ENCODE peak calls at places on chromosomes 13 and 19, in five cellular contexts. One of them, this sample, is unnamed.

GRCh38 chr19:4556574-4557185 is 2.8 kb downstream of the SEMA6B start:
- DNase-seq in foreskin fibroblast: no peak
- DNase-seq in IMR-90: no peak
- DNase-seq in heart right ventricle: no peak
- DNase-seq in body of pancreas: no peak
- DNase-seq in this sample: no peak

GRCh38 chr13:49655906-49656305 is 27.6 kb downstream of the ARL11 start:
- DNase-seq in foreskin fibroblast: no peak
- DNase-seq in IMR-90: peak
- DNase-seq in heart right ventricle: no peak
- DNase-seq in body of pancreas: no peak
- DNase-seq in this sample: no peak

GRCh38 chr19:4396949-4397783 is 3.2 kb downstream of the SH3GL1 start:
- DNase-seq in foreskin fibroblast: no peak
- DNase-seq in IMR-90: no peak
- DNase-seq in heart right ventricle: no peak
- DNase-seq in body of pancreas: no peak
- DNase-seq in this sample: no peak

GRCh38 chr19:38049105-38049649 is 142.2 kb downstream of the SIPA1L3 start:
- DNase-seq in foreskin fibroblast: peak
- DNase-seq in IMR-90: no peak
- DNase-seq in heart right ventricle: no peak
- DNase-seq in body of pancreas: no peak
- DNase-seq in this sample: no peak

GRCh38 chr19:574658-575526 is 2.5 kb downstream of the BSG start:
- DNase-seq in foreskin fibroblast: peak
- DNase-seq in IMR-90: peak
- DNase-seq in heart right ventricle: peak
- DNase-seq in body of pancreas: peak
- DNase-seq in this sample: no peak

GRCh38 chr13:105552078-105552477 is 983.4 kb downstream of the EFNB2 start:
- DNase-seq in foreskin fibroblast: no peak
- DNase-seq in IMR-90: no peak
- DNase-seq in heart right ventricle: no peak
- DNase-seq in body of pancreas: no peak
- DNase-seq in this sample: no peak

GRCh38 chr13:74128171-74128767 is 5.9 kb downstream of the KLF12 start:
- DNase-seq in foreskin fibroblast: peak
- DNase-seq in IMR-90: peak
- DNase-seq in heart right ventricle: no peak
- DNase-seq in body of pancreas: no peak
- DNase-seq in this sample: no peak

GRCh38 chr13:84400711-84401110 is 518.4 kb upstream of the SLITRK1 start:
- DNase-seq in foreskin fibroblast: peak
- DNase-seq in IMR-90: peak
- DNase-seq in heart right ventricle: no peak
- DNase-seq in body of pancreas: no peak
- DNase-seq in this sample: peak

GRCh38 chr13:22662771-22663170 is 518.0 kb upstream of the SGCG start:
- DNase-seq in foreskin fibroblast: no peak
- DNase-seq in IMR-90: no peak
- DNase-seq in heart right ventricle: no peak
- DNase-seq in body of pancreas: no peak
- DNase-seq in this sample: no peak

GRCh38 chr19:47176627-47177090 is 46.0 kb downstream of the SAE1 start:
- DNase-seq in foreskin fibroblast: peak
- DNase-seq in IMR-90: peak
- DNase-seq in heart right ventricle: peak
- DNase-seq in body of pancreas: no peak
- DNase-seq in this sample: no peak

GRCh38 chr19:15137777-15138176 is 30.6 kb downstream of the SYDE1 start:
- DNase-seq in foreskin fibroblast: peak
- DNase-seq in IMR-90: peak
- DNase-seq in heart right ventricle: no peak
- DNase-seq in body of pancreas: no peak
- DNase-seq in this sample: no peak

GRCh38 chr19:34308381-34309367 is 54.3 kb downstream of the GARRE1 start:
- DNase-seq in foreskin fibroblast: no peak
- DNase-seq in IMR-90: no peak
- DNase-seq in heart right ventricle: no peak
- DNase-seq in body of pancreas: no peak
- DNase-seq in this sample: no peak

GRCh38 chr13:44230736-44231135 is 142.9 kb upstream of the SERP2 start:
- DNase-seq in foreskin fibroblast: no peak
- DNase-seq in IMR-90: no peak
- DNase-seq in heart right ventricle: no peak
- DNase-seq in body of pancreas: no peak
- DNase-seq in this sample: no peak

GRCh38 chr13:99422556-99423220 is 78.6 kb upstream of the TM9SF2 start:
- DNase-seq in foreskin fibroblast: no peak
- DNase-seq in IMR-90: no peak
- DNase-seq in heart right ventricle: no peak
- DNase-seq in body of pancreas: no peak
- DNase-seq in this sample: no peak

GRCh38 chr13:100388923-100389322 is 199.7 kb downstream of the GGACT start:
- DNase-seq in foreskin fibroblast: no peak
- DNase-seq in IMR-90: no peak
- DNase-seq in heart right ventricle: no peak
- DNase-seq in body of pancreas: no peak
- DNase-seq in this sample: no peak

GRCh38 chr19:16069813-16070365 is 6.4 kb upstream of the TPM4 start:
- DNase-seq in foreskin fibroblast: no peak
- DNase-seq in IMR-90: no peak
- DNase-seq in heart right ventricle: no peak
- DNase-seq in body of pancreas: no peak
- DNase-seq in this sample: no peak

GRCh38 chr13:90502143-90502542 is 845.3 kb upstream of the MIR17HG start:
- DNase-seq in foreskin fibroblast: no peak
- DNase-seq in IMR-90: no peak
- DNase-seq in heart right ventricle: peak
- DNase-seq in body of pancreas: no peak
- DNase-seq in this sample: no peak

DNA sequence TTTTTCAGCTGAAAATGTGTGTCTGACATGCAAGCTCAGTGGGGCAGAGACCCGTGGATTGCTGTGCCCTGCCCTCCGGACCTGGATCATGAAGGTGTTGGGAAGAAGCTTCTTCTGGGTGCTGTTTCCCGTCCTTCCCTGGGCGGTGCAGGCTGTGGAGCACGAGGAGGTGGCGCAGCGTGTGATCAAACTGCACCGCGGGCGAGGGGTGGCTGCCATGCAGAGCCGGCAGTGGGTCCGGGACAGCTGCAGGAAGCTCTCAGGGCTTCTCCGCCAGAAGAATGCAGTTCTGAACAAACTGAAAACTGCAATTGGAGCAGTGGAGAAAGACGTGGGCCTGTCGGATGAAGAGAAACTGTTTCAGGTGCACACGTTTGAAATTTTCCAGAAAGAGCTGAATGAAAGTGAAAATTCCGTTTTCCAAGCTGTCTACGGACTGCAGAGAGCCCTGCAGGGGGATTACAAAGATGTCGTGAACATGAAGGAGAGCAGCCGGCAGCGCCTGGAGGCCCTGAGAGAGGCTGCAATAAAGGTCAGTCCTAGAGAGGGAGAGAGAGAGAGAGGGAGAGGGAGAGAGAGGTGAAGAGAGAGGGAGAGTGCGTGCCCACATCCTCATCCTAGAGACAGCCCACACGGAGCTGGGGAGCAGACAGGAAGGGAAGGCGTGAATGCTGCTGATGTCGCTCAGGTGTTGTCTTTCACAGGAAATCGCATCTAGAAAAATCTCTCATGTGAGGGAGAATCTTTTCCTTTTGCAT is 5.2 kb upstream of the DCUN1D2 start:
- DNase-seq in foreskin fibroblast: no peak
- DNase-seq in IMR-90: peak
- DNase-seq in heart right ventricle: no peak
- DNase-seq in body of pancreas: no peak
- DNase-seq in this sample: no peak
- H3K4me3 ChIP-seq in foreskin fibroblast: no peak
- H3K4me3 ChIP-seq in IMR-90: no peak
- H3K4me3 ChIP-seq in heart right ventricle: no peak
- H3K4me3 ChIP-seq in body of pancreas: no peak
- H3K4me3 ChIP-seq in this sample: no peak

DNA sequence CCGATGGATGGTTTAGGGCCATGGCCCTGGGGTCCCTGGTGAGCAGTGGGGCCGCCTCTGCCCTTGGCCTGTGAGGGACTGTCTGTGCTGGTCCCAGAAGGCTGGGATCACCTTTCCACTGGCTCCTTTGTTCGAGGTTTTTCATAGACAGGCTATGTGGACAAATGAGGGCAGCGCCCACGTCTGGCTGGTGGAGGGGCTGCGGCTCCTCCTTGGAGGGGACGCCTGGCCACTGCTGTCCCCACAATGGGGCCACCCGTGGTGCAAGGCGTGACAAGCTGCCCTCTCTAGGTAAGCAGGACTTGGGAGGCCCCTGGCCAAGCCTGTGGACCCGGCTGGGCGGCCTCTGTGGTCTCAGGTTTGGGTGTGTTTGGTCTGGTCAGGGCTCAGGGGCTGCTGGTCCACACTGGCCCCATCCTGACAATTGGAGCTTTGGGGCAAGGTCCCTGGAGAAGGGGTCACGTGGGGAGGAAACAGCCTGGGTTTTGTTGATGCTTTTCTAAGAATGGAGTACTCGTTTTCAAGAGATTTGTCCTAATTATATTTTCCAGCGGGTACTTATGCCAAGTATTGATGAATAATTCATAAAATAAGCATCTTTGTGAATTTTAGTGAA is 33.3 kb downstream of the MCF2L start:
- DNase-seq in foreskin fibroblast: no peak
- DNase-seq in IMR-90: no peak
- DNase-seq in heart right ventricle: no peak
- DNase-seq in body of pancreas: peak
- DNase-seq in this sample: no peak
- TF ChIP-seq CTCF in foreskin fibroblast: no peak
- TF ChIP-seq CTCF in IMR-90: peak
- TF ChIP-seq CTCF in heart right ventricle: peak
- TF ChIP-seq CTCF in body of pancreas: peak
- TF ChIP-seq CTCF in this sample: no peak

GRCh38 chr19:35928507-35928906 is 7.7 kb upstream of the LRFN3 start:
- DNase-seq in foreskin fibroblast: no peak
- DNase-seq in IMR-90: no peak
- DNase-seq in heart right ventricle: no peak
- DNase-seq in body of pancreas: no peak
- DNase-seq in this sample: no peak

GRCh38 chr19:35935911-35936737 is at the start of gene LRFN3:
- DNase-seq in foreskin fibroblast: peak
- DNase-seq in IMR-90: peak
- DNase-seq in heart right ventricle: peak
- DNase-seq in body of pancreas: peak
- DNase-seq in this sample: no peak

GRCh38 chr19:35932291-35932936 is 3.8 kb upstream of the LRFN3 start:
- DNase-seq in foreskin fibroblast: no peak
- DNase-seq in IMR-90: no peak
- DNase-seq in heart right ventricle: no peak
- DNase-seq in body of pancreas: no peak
- DNase-seq in this sample: no peak

GRCh38 chr19:35931874-35932202 is 4.3 kb upstream of the LRFN3 start:
- DNase-seq in foreskin fibroblast: no peak
- DNase-seq in IMR-90: no peak
- DNase-seq in heart right ventricle: no peak
- DNase-seq in body of pancreas: no peak
- DNase-seq in this sample: no peak

DNA sequence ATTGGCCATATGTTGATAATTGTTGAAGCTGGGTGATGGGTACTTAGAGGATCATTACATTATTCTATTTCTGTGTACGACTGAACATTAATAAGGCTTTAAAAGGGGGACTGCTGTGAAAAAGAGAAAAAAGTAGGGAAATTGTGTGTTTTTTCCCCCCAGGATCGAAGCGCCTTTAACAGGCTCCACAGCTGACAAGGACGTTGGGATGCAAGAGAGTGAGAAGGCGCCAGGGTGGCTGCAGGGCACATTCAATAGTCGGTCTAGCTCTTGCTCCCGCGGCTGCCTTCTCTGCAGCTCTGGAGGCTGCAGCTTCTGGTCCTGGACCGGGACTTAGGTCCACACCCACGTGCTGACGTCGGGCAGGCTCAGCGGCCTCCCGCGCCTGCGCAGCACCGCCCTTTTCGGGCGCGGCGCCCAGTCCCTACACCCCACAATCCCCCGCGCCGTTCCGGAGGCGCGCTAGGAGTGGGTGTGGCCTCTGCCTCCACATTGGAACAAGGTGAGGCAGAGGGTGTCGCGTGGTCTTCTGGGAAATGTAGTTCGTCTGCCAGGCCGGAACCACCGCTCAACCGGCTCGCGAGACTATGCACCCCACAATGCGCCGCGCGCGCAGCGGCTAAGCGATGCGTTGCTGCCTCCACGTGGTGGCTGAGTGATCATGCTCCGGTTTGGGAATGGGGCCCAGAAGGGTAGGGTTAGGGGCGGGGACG is 4.9 kb upstream of the LRFN3 start:
- DNase-seq in foreskin fibroblast: peak
- DNase-seq in IMR-90: peak
- DNase-seq in heart right ventricle: peak
- DNase-seq in body of pancreas: peak
- DNase-seq in this sample: peak
- H3K4me3 ChIP-seq in foreskin fibroblast: peak
- H3K4me3 ChIP-seq in IMR-90: peak
- H3K4me3 ChIP-seq in heart right ventricle: peak
- H3K4me3 ChIP-seq in body of pancreas: no peak
- H3K4me3 ChIP-seq in this sample: peak

GRCh38 chr19:52188822-52189744 is 769 bp upstream of the PPP2R1A start:
- DNase-seq in foreskin fibroblast: no peak
- DNase-seq in IMR-90: no peak
- DNase-seq in heart right ventricle: no peak
- DNase-seq in body of pancreas: no peak
- DNase-seq in this sample: no peak
- TF ChIP-seq CTCF in foreskin fibroblast: no peak
- TF ChIP-seq CTCF in IMR-90: no peak
- TF ChIP-seq CTCF in heart right ventricle: peak
- TF ChIP-seq CTCF in body of pancreas: no peak
- TF ChIP-seq CTCF in this sample: no peak

DNA sequence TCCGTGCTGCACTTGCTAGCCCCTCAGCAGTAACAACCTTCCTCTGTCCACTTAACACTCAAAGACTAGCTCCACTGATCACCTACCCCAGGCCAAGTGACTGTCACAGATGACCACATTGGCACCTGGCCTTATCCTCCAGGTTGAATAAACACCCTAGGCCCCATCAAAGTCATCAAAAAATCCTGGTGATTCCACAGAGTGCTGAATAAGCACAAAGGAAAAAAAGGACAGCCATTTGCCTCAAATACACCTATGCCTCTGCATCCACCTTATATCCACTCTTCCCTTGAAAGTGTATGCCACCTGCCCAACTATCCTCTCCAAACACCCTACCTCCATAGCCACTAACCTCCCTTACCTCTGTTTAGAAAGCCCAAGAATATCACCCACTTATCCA is 2.7 kb downstream of the ZNF154 start:
- DNase-seq in foreskin fibroblast: no peak
- DNase-seq in IMR-90: no peak
- DNase-seq in heart right ventricle: no peak
- DNase-seq in body of pancreas: no peak
- DNase-seq in this sample: no peak
- H3K4me3 ChIP-seq in foreskin fibroblast: no peak
- H3K4me3 ChIP-seq in IMR-90: no peak
- H3K4me3 ChIP-seq in heart right ventricle: no peak
- H3K4me3 ChIP-seq in body of pancreas: no peak
- H3K4me3 ChIP-seq in this sample: no peak

This sample was measured in epithelial cell of proximal tubule.